ENCODE peak calls at places on chromosome 15, in seven cellular contexts. G is naive thymus-derived CD8-positive, alpha-beta T cell; C is stimulated activated CD4-positive, alpha-beta T cell treated with anti-CD3 and anti-CD28 coated beads, Interleukin-1b, Interleukin-23, amount 100 ng/mL, for 24 hours; W is activated CD8-positive, alpha-beta memory T cell treated with anti-CD3 and anti-CD28 coated beads for 48 hours; S is fibroblast of lung; R is fibroblast of pulmonary artery; T is mesenteric fat pad. K is an unnamed sample.

GRCh38 chr15:23994273-23994672 is 307.2 kb upstream of the NDN start:
- DNase-seq in T (no peak), W (no peak), G (no peak), C (no peak), R (no peak), S (no peak), K (no peak)

GRCh38 chr15:67026171-67026967 is 39.0 kb upstream of the SMAD3 start:
- DNase-seq in R (no peak), C (no peak), W (no peak), G (no peak), T (no peak), S (no peak), K (no peak)

GRCh38 chr15:77588126-77588525 is 44.6 kb downstream of the LINGO1 start:
- DNase-seq in S (no peak), W (no peak), T (no peak), C (no peak), R (no peak), G (no peak), K (no peak)

GRCh38 chr15:64640146-64640868 is 135.1 kb downstream of the RBPMS2 start:
- DNase-seq in S (peak), R (no peak), C (no peak), G (no peak), W (no peak), T (no peak), K (no peak)

GRCh38 chr15:23472678-23473077 is 25.6 kb upstream of the GOLGA6L2 start:
- DNase-seq in S (peak), T (no peak), R (no peak), W (no peak), G (no peak), C (no peak), K (no peak)

GRCh38 chr15:50119063-50119700 is at the start of gene ATP8B4:
- DNase-seq in T (no peak), W (no peak), S (no peak), C (no peak), G (no peak), R (no peak), K (no peak)

GRCh38 chr15:43509923-43510229 is 7.5 kb upstream of the MAP1A start:
- DNase-seq in C (no peak), T (no peak), R (no peak), G (no peak), W (no peak), S (peak), K (no peak)

GRCh38 chr15:98609144-98609852 is 39.0 kb upstream of the IGF1R start:
- DNase-seq in G (no peak), C (no peak), S (peak), T (no peak), W (no peak), R (peak), K (peak)

GRCh38 chr15:69685524-69686452 is 233.2 kb downstream of the RPLP1 start:
- DNase-seq in T (no peak), W (no peak), G (no peak), C (no peak), S (no peak), R (no peak), K (no peak)

GRCh38 chr15:43901485-43901884 is 74.7 kb downstream of the WDR76 start:
- DNase-seq in S (no peak), T (no peak), W (no peak), C (no peak), G (no peak), R (no peak), K (no peak)

GRCh38 chr15:66085128-66085527 is 168.4 kb downstream of the MEGF11 start:
- DNase-seq in S (no peak), W (no peak), G (no peak), R (no peak), T (no peak), C (no peak), K (no peak)

GRCh38 chr15:32936283-32936918 is 218.6 kb downstream of the GREM1 start:
- DNase-seq in G (no peak), S (peak), W (no peak), C (no peak), R (peak), T (no peak), K (no peak)

GRCh38 chr15:85766007-85766831 is 28.5 kb downstream of the KLHL25 start:
- DNase-seq in C (no peak), W (no peak), G (no peak), S (no peak), T (no peak), R (no peak), K (no peak)

GRCh38 chr15:59968314-59968713 is 35.8 kb upstream of the FOXB1 start:
- DNase-seq in C (no peak), S (no peak), R (no peak), W (no peak), T (no peak), G (no peak), K (no peak)

GRCh38 chr15:67906382-67906781 is 66.5 kb upstream of the RNU6-1 start:
- DNase-seq in C (no peak), S (no peak), T (no peak), G (no peak), R (peak), W (no peak), K (no peak)

GRCh38 chr15:69468241-69469121 is 15.9 kb downstream of the RPLP1 start:
- DNase-seq in W (peak), R (peak), C (peak), G (peak), S (peak), T (no peak), K (peak)

GRCh38 chr15:91291673-91292072 is 191.6 kb downstream of the SV2B start:
- DNase-seq in W (no peak), G (no peak), T (no peak), C (no peak), S (no peak), R (peak), K (no peak)

GRCh38 chr15:66772604-66772966 is 70.5 kb downstream of the SMAD6 start:
- DNase-seq in R (no peak), C (no peak), G (no peak), W (no peak), S (no peak), T (no peak), K (no peak)

GRCh38 chr15:65954289-65954741 is 85.0 kb downstream of the RAB11A start:
- DNase-seq in C (no peak), W (no peak), G (no peak), T (no peak), R (peak), S (peak), K (no peak)

GRCh38 chr15:40340740-40341400 is at the start of gene CCDC9B:
- DNase-seq in G (no peak), C (no peak), R (peak), T (peak), S (peak), W (no peak), K (peak)

GRCh38 chr15:40902605-40903561 is 8.6 kb downstream of the VPS18 start:
- DNase-seq in W (no peak), C (no peak), S (no peak), R (peak), G (no peak), T (no peak), K (no peak)

GRCh38 chr15:77838061-77838460 is 205.3 kb upstream of the LINGO1 start:
- DNase-seq in C (no peak), T (no peak), G (no peak), R (no peak), S (peak), W (no peak), K (no peak)

GRCh38 chr15:62770752-62771151 is 271.8 kb upstream of the TPM1 start:
- DNase-seq in G (no peak), C (no peak), R (peak), T (no peak), W (no peak), S (peak), K (no peak)

GRCh38 chr15:88803241-88803919 is at the start of gene ACAN:
- DNase-seq in C (no peak), S (no peak), R (no peak), T (no peak), W (no peak), G (no peak), K (no peak)

GRCh38 chr15:70316059-70316600 is 218.4 kb upstream of the TLE3 start:
- DNase-seq in R (no peak), W (no peak), G (no peak), C (no peak), T (no peak), S (peak), K (peak)